ENCODE peak calls at places on chromosome 1, in nine cellular contexts. M is amygdala; U is anterior cingulate cortex; P is GM04504; I is choroid plexus epithelial cell; A is amniotic stem cell; J is left ventricle myocardium inferior; C is posterior vena cava; E is stimulated activated CD8-positive, alpha-beta memory T cell treated with anti-CD3 and anti-CD28 coated beads, Interleukin-7, amount 100 ng/mL, for 48 hours. D is an unnamed sample.

GRCh38 chr1:11838349-11839272 is 9.0 kb downstream of the NPPA start:
- DNase-seq in M (peak), U (peak), P (peak), I (peak), A (peak), J (peak), C (peak), E (peak), D (peak)

GRCh38 chr1:154707901-154708514 is 100.0 kb upstream of the ADAR start:
- DNase-seq in M (no peak), U (no peak), P (no peak), I (no peak), A (no peak), J (no peak), C (no peak), E (no peak), D (no peak)

GRCh38 chr1:213374369-213374768 is 323.3 kb downstream of the RPS6KC1 start:
- DNase-seq in M (peak), U (peak), P (peak), I (peak), A (peak), J (peak), C (peak), E (no peak), D (peak)

GRCh38 chr1:33094971-33095604 is 14.1 kb downstream of the AZIN2 start:
- DNase-seq in M (peak), U (no peak), P (peak), I (peak), A (peak), J (no peak), C (no peak), E (no peak), D (peak)

GRCh38 chr1:6501414-6501813 is 9.9 kb upstream of the PLEKHG5 start:
- DNase-seq in M (no peak), U (no peak), P (no peak), I (no peak), A (no peak), J (no peak), C (no peak), E (no peak), D (no peak)

GRCh38 chr1:246435421-246436041 is 71.5 kb downstream of the SMYD3 start:
- DNase-seq in M (no peak), U (no peak), P (no peak), I (peak), A (no peak), J (no peak), C (no peak), E (no peak), D (no peak)

GRCh38 chr1:235995511-235995910 is 69.4 kb downstream of the NID1 start:
- DNase-seq in M (no peak), U (no peak), P (no peak), I (no peak), A (no peak), J (no peak), C (no peak), E (no peak), D (no peak)

GRCh38 chr1:5427026-5427613 is 565.1 kb downstream of the NPHP4 start:
- DNase-seq in M (no peak), U (no peak), P (no peak), I (no peak), A (no peak), J (no peak), C (no peak), E (no peak), D (no peak)

GRCh38 chr1:170755791-170756190 is 91.9 kb downstream of the PRRX1 start:
- DNase-seq in M (no peak), U (no peak), P (no peak), I (no peak), A (no peak), J (no peak), C (no peak), E (no peak), D (no peak)

GRCh38 chr1:98086796-98087195 is 166.0 kb upstream of the DPYD start:
- DNase-seq in M (no peak), U (no peak), P (peak), I (peak), A (peak), J (no peak), C (no peak), E (no peak), D (peak)

GRCh38 chr1:8026976-8027747 is 1.1 kb upstream of the ERRFI1 start:
- DNase-seq in M (no peak), U (no peak), P (no peak), I (peak), A (no peak), J (no peak), C (peak), E (no peak), D (no peak)

GRCh38 chr1:23449918-23450317 is 25.4 kb upstream of the TCEA3 start:
- DNase-seq in M (no peak), U (no peak), P (no peak), I (no peak), A (no peak), J (peak), C (no peak), E (no peak), D (no peak)

GRCh38 chr1:228031276-228031995 is 24.6 kb downstream of the WNT3A start:
- DNase-seq in M (no peak), U (no peak), P (no peak), I (no peak), A (no peak), J (peak), C (peak), E (no peak), D (no peak)

GRCh38 chr1:2233997-2234761 is 6.1 kb downstream of the SKI start:
- DNase-seq in M (no peak), U (peak), P (peak), I (peak), A (peak), J (peak), C (peak), E (no peak), D (peak)

GRCh38 chr1:26121854-26122773 is 10.5 kb downstream of the PDIK1L start:
- DNase-seq in M (no peak), U (no peak), P (peak), I (no peak), A (no peak), J (no peak), C (no peak), E (no peak), D (no peak)

GRCh38 chr1:58844176-58844575 is 60.3 kb upstream of the JUN start:
- DNase-seq in M (no peak), U (no peak), P (no peak), I (peak), A (no peak), J (no peak), C (no peak), E (no peak), D (no peak)

GRCh38 chr1:75632350-75632949 is 21.5 kb upstream of the SLC44A5 start:
- DNase-seq in M (no peak), U (no peak), P (no peak), I (peak), A (no peak), J (no peak), C (no peak), E (no peak), D (no peak)

GRCh38 chr1:18703041-18703621 is 72.5 kb downstream of the PAX7 start:
- DNase-seq in M (no peak), U (no peak), P (no peak), I (no peak), A (no peak), J (no peak), C (no peak), E (no peak), D (no peak)

D was measured in fibroblast of the conjunctiva.